ENCODE peak calls at places on chromosomes 11 and 22, in eight cellular contexts. One of them, this sample, is unnamed.

GRCh38 chr11:134822930-134823329 is 410.9 kb upstream of the B3GAT1 start:
- DNase-seq in pancreas: no peak
- DNase-seq in cardiac septum: no peak
- DNase-seq in effector CD4-positive, alpha-beta T cell: no peak
- DNase-seq in thyroid gland: no peak
- DNase-seq in NCI-H510A treated with DMSO at 0.1 percent for 48 hours: no peak
- DNase-seq in T-helper 2 cell: no peak
- DNase-seq in HTR-8/SVneo: no peak
- DNase-seq in this sample: no peak

GRCh38 chr11:16347928-16348685 is 8.2 kb downstream of the SOX6 start:
- DNase-seq in HTR-8/SVneo: no peak
- DNase-seq in thyroid gland: no peak
- DNase-seq in T-helper 2 cell: no peak
- DNase-seq in effector CD4-positive, alpha-beta T cell: no peak
- DNase-seq in cardiac septum: no peak
- DNase-seq in pancreas: no peak
- DNase-seq in NCI-H510A treated with DMSO at 0.1 percent for 48 hours: peak
- DNase-seq in this sample: no peak

GRCh38 chr11:102226702-102227101 is 90.6 kb upstream of the BIRC3 start:
- DNase-seq in HTR-8/SVneo: no peak
- DNase-seq in T-helper 2 cell: no peak
- DNase-seq in effector CD4-positive, alpha-beta T cell: no peak
- DNase-seq in pancreas: no peak
- DNase-seq in cardiac septum: no peak
- DNase-seq in NCI-H510A treated with DMSO at 0.1 percent for 48 hours: no peak
- DNase-seq in thyroid gland: no peak
- DNase-seq in this sample: peak

GRCh38 chr22:23117890-23118646 is 23.7 kb downstream of the RSPH14 start:
- DNase-seq in NCI-H510A treated with DMSO at 0.1 percent for 48 hours: no peak
- DNase-seq in effector CD4-positive, alpha-beta T cell: no peak
- DNase-seq in thyroid gland: no peak
- DNase-seq in HTR-8/SVneo: no peak
- DNase-seq in cardiac septum: no peak
- DNase-seq in pancreas: no peak
- DNase-seq in T-helper 2 cell: no peak
- DNase-seq in this sample: no peak

GRCh38 chr11:14480716-14481115 is 18.9 kb downstream of the COPB1 start:
- DNase-seq in cardiac septum: no peak
- DNase-seq in pancreas: no peak
- DNase-seq in effector CD4-positive, alpha-beta T cell: no peak
- DNase-seq in T-helper 2 cell: no peak
- DNase-seq in NCI-H510A treated with DMSO at 0.1 percent for 48 hours: no peak
- DNase-seq in thyroid gland: no peak
- DNase-seq in HTR-8/SVneo: no peak
- DNase-seq in this sample: no peak

GRCh38 chr11:105923814-105924213 is 98.2 kb downstream of the MSANTD4 start:
- DNase-seq in thyroid gland: no peak
- DNase-seq in HTR-8/SVneo: no peak
- DNase-seq in T-helper 2 cell: no peak
- DNase-seq in cardiac septum: no peak
- DNase-seq in pancreas: no peak
- DNase-seq in effector CD4-positive, alpha-beta T cell: no peak
- DNase-seq in NCI-H510A treated with DMSO at 0.1 percent for 48 hours: no peak
- DNase-seq in this sample: peak

GRCh38 chr11:46338636-46338987 is 8.7 kb upstream of the DGKZ start:
- DNase-seq in T-helper 2 cell: no peak
- DNase-seq in pancreas: no peak
- DNase-seq in cardiac septum: no peak
- DNase-seq in HTR-8/SVneo: no peak
- DNase-seq in effector CD4-positive, alpha-beta T cell: no peak
- DNase-seq in thyroid gland: no peak
- DNase-seq in NCI-H510A treated with DMSO at 0.1 percent for 48 hours: no peak
- DNase-seq in this sample: peak

GRCh38 chr11:27468209-27468608 is 4.4 kb downstream of the LGR4 start:
- DNase-seq in effector CD4-positive, alpha-beta T cell: no peak
- DNase-seq in pancreas: no peak
- DNase-seq in cardiac septum: no peak
- DNase-seq in HTR-8/SVneo: no peak
- DNase-seq in T-helper 2 cell: no peak
- DNase-seq in thyroid gland: no peak
- DNase-seq in NCI-H510A treated with DMSO at 0.1 percent for 48 hours: no peak
- DNase-seq in this sample: peak

GRCh38 chr22:50170453-50171318 is at the start of gene PANX2:
- DNase-seq in T-helper 2 cell: no peak
- DNase-seq in effector CD4-positive, alpha-beta T cell: no peak
- DNase-seq in pancreas: no peak
- DNase-seq in HTR-8/SVneo: no peak
- DNase-seq in thyroid gland: peak
- DNase-seq in cardiac septum: no peak
- DNase-seq in NCI-H510A treated with DMSO at 0.1 percent for 48 hours: no peak
- DNase-seq in this sample: no peak

GRCh38 chr11:78161937-78162336 is 22.5 kb upstream of the ALG8 start:
- DNase-seq in pancreas: no peak
- DNase-seq in cardiac septum: peak
- DNase-seq in T-helper 2 cell: no peak
- DNase-seq in thyroid gland: peak
- DNase-seq in NCI-H510A treated with DMSO at 0.1 percent for 48 hours: no peak
- DNase-seq in HTR-8/SVneo: no peak
- DNase-seq in effector CD4-positive, alpha-beta T cell: no peak
- DNase-seq in this sample: peak

GRCh38 chr11:90845126-90845525 is 622.3 kb upstream of the CHORDC1 start:
- DNase-seq in pancreas: no peak
- DNase-seq in cardiac septum: no peak
- DNase-seq in thyroid gland: no peak
- DNase-seq in T-helper 2 cell: no peak
- DNase-seq in HTR-8/SVneo: no peak
- DNase-seq in effector CD4-positive, alpha-beta T cell: no peak
- DNase-seq in NCI-H510A treated with DMSO at 0.1 percent for 48 hours: no peak
- DNase-seq in this sample: no peak

GRCh38 chr22:36417281-36417686 is 29.5 kb upstream of the MYH9 start:
- DNase-seq in pancreas: peak
- DNase-seq in NCI-H510A treated with DMSO at 0.1 percent for 48 hours: no peak
- DNase-seq in thyroid gland: peak
- DNase-seq in HTR-8/SVneo: no peak
- DNase-seq in effector CD4-positive, alpha-beta T cell: no peak
- DNase-seq in cardiac septum: no peak
- DNase-seq in T-helper 2 cell: no peak
- DNase-seq in this sample: no peak

GRCh38 chr22:35218079-35218478 is 39.2 kb upstream of the HMGXB4 start:
- DNase-seq in pancreas: no peak
- DNase-seq in thyroid gland: no peak
- DNase-seq in NCI-H510A treated with DMSO at 0.1 percent for 48 hours: no peak
- DNase-seq in HTR-8/SVneo: no peak
- DNase-seq in T-helper 2 cell: no peak
- DNase-seq in cardiac septum: no peak
- DNase-seq in effector CD4-positive, alpha-beta T cell: no peak
- DNase-seq in this sample: no peak

GRCh38 chr11:76161261-76161961 is 44.9 kb downstream of the WNT11 start:
- DNase-seq in thyroid gland: peak
- DNase-seq in effector CD4-positive, alpha-beta T cell: no peak
- DNase-seq in HTR-8/SVneo: no peak
- DNase-seq in T-helper 2 cell: peak
- DNase-seq in NCI-H510A treated with DMSO at 0.1 percent for 48 hours: no peak
- DNase-seq in cardiac septum: no peak
- DNase-seq in pancreas: no peak
- DNase-seq in this sample: peak

GRCh38 chr11:11579012-11579755 is 42.6 kb downstream of the GALNT18 start:
- DNase-seq in HTR-8/SVneo: no peak
- DNase-seq in effector CD4-positive, alpha-beta T cell: no peak
- DNase-seq in NCI-H510A treated with DMSO at 0.1 percent for 48 hours: no peak
- DNase-seq in pancreas: no peak
- DNase-seq in T-helper 2 cell: no peak
- DNase-seq in thyroid gland: peak
- DNase-seq in cardiac septum: no peak
- DNase-seq in this sample: no peak

GRCh38 chr11:76603202-76603601 is 67.3 kb downstream of the LRRC32 start:
- DNase-seq in thyroid gland: no peak
- DNase-seq in T-helper 2 cell: no peak
- DNase-seq in pancreas: no peak
- DNase-seq in HTR-8/SVneo: no peak
- DNase-seq in cardiac septum: peak
- DNase-seq in NCI-H510A treated with DMSO at 0.1 percent for 48 hours: no peak
- DNase-seq in effector CD4-positive, alpha-beta T cell: no peak
- DNase-seq in this sample: no peak

GRCh38 chr11:45142241-45142885 is 4.1 kb upstream of the PRDM11 start:
- DNase-seq in T-helper 2 cell: no peak
- DNase-seq in NCI-H510A treated with DMSO at 0.1 percent for 48 hours: no peak
- DNase-seq in pancreas: no peak
- DNase-seq in HTR-8/SVneo: no peak
- DNase-seq in cardiac septum: no peak
- DNase-seq in thyroid gland: no peak
- DNase-seq in effector CD4-positive, alpha-beta T cell: no peak
- DNase-seq in this sample: no peak

GRCh38 chr11:92632510-92632909 is 336.9 kb upstream of the MTNR1B start:
- DNase-seq in cardiac septum: no peak
- DNase-seq in T-helper 2 cell: no peak
- DNase-seq in effector CD4-positive, alpha-beta T cell: no peak
- DNase-seq in pancreas: no peak
- DNase-seq in NCI-H510A treated with DMSO at 0.1 percent for 48 hours: no peak
- DNase-seq in HTR-8/SVneo: no peak
- DNase-seq in thyroid gland: no peak
- DNase-seq in this sample: no peak

GRCh38 chr11:116258821-116259220 is 514.0 kb downstream of the BUD13 start:
- DNase-seq in effector CD4-positive, alpha-beta T cell: no peak
- DNase-seq in cardiac septum: no peak
- DNase-seq in HTR-8/SVneo: no peak
- DNase-seq in T-helper 2 cell: no peak
- DNase-seq in NCI-H510A treated with DMSO at 0.1 percent for 48 hours: no peak
- DNase-seq in pancreas: no peak
- DNase-seq in thyroid gland: no peak
- DNase-seq in this sample: no peak

GRCh38 chr11:59097113-59097708 is 9.8 kb upstream of the FAM111B start:
- DNase-seq in NCI-H510A treated with DMSO at 0.1 percent for 48 hours: no peak
- DNase-seq in cardiac septum: no peak
- DNase-seq in thyroid gland: peak
- DNase-seq in HTR-8/SVneo: no peak
- DNase-seq in T-helper 2 cell: no peak
- DNase-seq in effector CD4-positive, alpha-beta T cell: peak
- DNase-seq in pancreas: peak
- DNase-seq in this sample: peak

GRCh38 chr11:12088047-12088481 is 22.3 kb upstream of the MICAL2 start:
- DNase-seq in pancreas: no peak
- DNase-seq in T-helper 2 cell: no peak
- DNase-seq in thyroid gland: no peak
- DNase-seq in NCI-H510A treated with DMSO at 0.1 percent for 48 hours: no peak
- DNase-seq in HTR-8/SVneo: no peak
- DNase-seq in cardiac septum: no peak
- DNase-seq in effector CD4-positive, alpha-beta T cell: no peak
- DNase-seq in this sample: peak

GRCh38 chr11:65502852-65503603 is 4.2 kb downstream of the MALAT1 start:
- DNase-seq in NCI-H510A treated with DMSO at 0.1 percent for 48 hours: peak
- DNase-seq in pancreas: no peak
- DNase-seq in HTR-8/SVneo: no peak
- DNase-seq in thyroid gland: no peak
- DNase-seq in T-helper 2 cell: no peak
- DNase-seq in effector CD4-positive, alpha-beta T cell: no peak
- DNase-seq in cardiac septum: no peak
- DNase-seq in this sample: peak

GRCh38 chr22:31922593-31922992 is 21.7 kb upstream of the YWHAH start:
- DNase-seq in pancreas: no peak
- DNase-seq in cardiac septum: no peak
- DNase-seq in effector CD4-positive, alpha-beta T cell: no peak
- DNase-seq in thyroid gland: no peak
- DNase-seq in HTR-8/SVneo: no peak
- DNase-seq in NCI-H510A treated with DMSO at 0.1 percent for 48 hours: no peak
- DNase-seq in T-helper 2 cell: no peak
- DNase-seq in this sample: no peak

GRCh38 chr22:23537421-23537820 is 42.7 kb downstream of the IGLL1 start:
- DNase-seq in thyroid gland: no peak
- DNase-seq in pancreas: no peak
- DNase-seq in HTR-8/SVneo: no peak
- DNase-seq in T-helper 2 cell: no peak
- DNase-seq in effector CD4-positive, alpha-beta T cell: no peak
- DNase-seq in cardiac septum: peak
- DNase-seq in NCI-H510A treated with DMSO at 0.1 percent for 48 hours: no peak
- DNase-seq in this sample: no peak

GRCh38 chr11:79371152-79371551 is 69.7 kb downstream of the TENM4 start:
- DNase-seq in T-helper 2 cell: no peak
- DNase-seq in NCI-H510A treated with DMSO at 0.1 percent for 48 hours: no peak
- DNase-seq in thyroid gland: peak
- DNase-seq in effector CD4-positive, alpha-beta T cell: no peak
- DNase-seq in HTR-8/SVneo: no peak
- DNase-seq in pancreas: no peak
- DNase-seq in cardiac septum: no peak
- DNase-seq in this sample: no peak

GRCh38 chr11:9527481-9528140 is 45.9 kb upstream of the WEE1 start:
- DNase-seq in NCI-H510A treated with DMSO at 0.1 percent for 48 hours: no peak
- DNase-seq in effector CD4-positive, alpha-beta T cell: no peak
- DNase-seq in cardiac septum: no peak
- DNase-seq in pancreas: no peak
- DNase-seq in T-helper 2 cell: no peak
- DNase-seq in HTR-8/SVneo: no peak
- DNase-seq in thyroid gland: no peak
- DNase-seq in this sample: peak

GRCh38 chr11:106507645-106508306 is 430.3 kb downstream of the AASDHPPT start:
- DNase-seq in NCI-H510A treated with DMSO at 0.1 percent for 48 hours: no peak
- DNase-seq in effector CD4-positive, alpha-beta T cell: no peak
- DNase-seq in cardiac septum: no peak
- DNase-seq in thyroid gland: no peak
- DNase-seq in HTR-8/SVneo: no peak
- DNase-seq in T-helper 2 cell: no peak
- DNase-seq in pancreas: no peak
- DNase-seq in this sample: no peak

GRCh38 chr11:130037058-130037457 is 32.6 kb upstream of the APLP2 start:
- DNase-seq in effector CD4-positive, alpha-beta T cell: no peak
- DNase-seq in pancreas: no peak
- DNase-seq in thyroid gland: no peak
- DNase-seq in T-helper 2 cell: no peak
- DNase-seq in NCI-H510A treated with DMSO at 0.1 percent for 48 hours: no peak
- DNase-seq in HTR-8/SVneo: peak
- DNase-seq in cardiac septum: no peak
- DNase-seq in this sample: peak

GRCh38 chr11:70278994-70279393 is 8.5 kb downstream of the PPFIA1 start:
- DNase-seq in pancreas: no peak
- DNase-seq in NCI-H510A treated with DMSO at 0.1 percent for 48 hours: no peak
- DNase-seq in cardiac septum: no peak
- DNase-seq in HTR-8/SVneo: no peak
- DNase-seq in effector CD4-positive, alpha-beta T cell: no peak
- DNase-seq in T-helper 2 cell: no peak
- DNase-seq in thyroid gland: no peak
- DNase-seq in this sample: no peak

GRCh38 chr11:128745296-128746183 is 51.7 kb downstream of the FLI1 start:
- DNase-seq in effector CD4-positive, alpha-beta T cell: no peak
- DNase-seq in cardiac septum: no peak
- DNase-seq in thyroid gland: no peak
- DNase-seq in pancreas: no peak
- DNase-seq in NCI-H510A treated with DMSO at 0.1 percent for 48 hours: no peak
- DNase-seq in HTR-8/SVneo: no peak
- DNase-seq in T-helper 2 cell: no peak
- DNase-seq in this sample: peak

GRCh38 chr22:19167106-19167869 is 11.2 kb downstream of the SLC25A1 start:
- DNase-seq in NCI-H510A treated with DMSO at 0.1 percent for 48 hours: no peak
- DNase-seq in effector CD4-positive, alpha-beta T cell: no peak
- DNase-seq in HTR-8/SVneo: no peak
- DNase-seq in cardiac septum: no peak
- DNase-seq in T-helper 2 cell: no peak
- DNase-seq in thyroid gland: no peak
- DNase-seq in pancreas: no peak
- DNase-seq in this sample: no peak

GRCh38 chr22:19767427-19768380 is 7.1 kb downstream of the TBX1 start:
- DNase-seq in pancreas: no peak
- DNase-seq in cardiac septum: no peak
- DNase-seq in thyroid gland: peak
- DNase-seq in NCI-H510A treated with DMSO at 0.1 percent for 48 hours: no peak
- DNase-seq in HTR-8/SVneo: no peak
- DNase-seq in effector CD4-positive, alpha-beta T cell: no peak
- DNase-seq in T-helper 2 cell: no peak
- DNase-seq in this sample: no peak

GRCh38 chr11:123330071-123330470 is 100.0 kb upstream of the GRAMD1B start:
- DNase-seq in HTR-8/SVneo: no peak
- DNase-seq in cardiac septum: no peak
- DNase-seq in pancreas: no peak
- DNase-seq in T-helper 2 cell: no peak
- DNase-seq in thyroid gland: peak
- DNase-seq in effector CD4-positive, alpha-beta T cell: no peak
- DNase-seq in NCI-H510A treated with DMSO at 0.1 percent for 48 hours: no peak
- DNase-seq in this sample: no peak

GRCh38 chr11:61832758-61833157 is 4.7 kb downstream of the FADS2 start:
- DNase-seq in pancreas: peak
- DNase-seq in thyroid gland: no peak
- DNase-seq in NCI-H510A treated with DMSO at 0.1 percent for 48 hours: no peak
- DNase-seq in T-helper 2 cell: no peak
- DNase-seq in cardiac septum: no peak
- DNase-seq in effector CD4-positive, alpha-beta T cell: no peak
- DNase-seq in HTR-8/SVneo: no peak
- DNase-seq in this sample: no peak

This sample was measured in fibroblast of villous mesenchyme.